ENCODE peak calls at places on chromosome 12, in six cellular contexts. One of them, this sample, is unnamed.

GRCh38 chr12:50934981-50935807 is 17.1 kb upstream of the HIGD1C start:
- DNase-seq in choroid plexus epithelial cell: peak; percentile 73
- DNase-seq in endothelial cell: no peak
- DNase-seq in tibial artery: no peak
- DNase-seq in MCF 10A: no peak
- DNase-seq in cardiac fibroblast: peak; percentile 72
- DNase-seq in this sample: no peak

GRCh38 chr12:116901612-116902011 is 9.1 kb upstream of the FBXW8 start:
- DNase-seq in choroid plexus epithelial cell: no peak
- DNase-seq in endothelial cell: no peak
- DNase-seq in tibial artery: no peak
- DNase-seq in MCF 10A: no peak
- DNase-seq in cardiac fibroblast: no peak
- DNase-seq in this sample: no peak

GRCh38 chr12:130764475-130765185 is 48.5 kb upstream of the RIMBP2 start:
- DNase-seq in choroid plexus epithelial cell: peak; percentile 22
- DNase-seq in endothelial cell: peak; percentile 30
- DNase-seq in tibial artery: no peak
- DNase-seq in MCF 10A: peak; percentile 31
- DNase-seq in cardiac fibroblast: peak; percentile 61
- DNase-seq in this sample: no peak

GRCh38 chr12:39935275-39935674 is 170.6 kb downstream of the SLC2A13 start:
- DNase-seq in choroid plexus epithelial cell: peak; percentile 60
- DNase-seq in endothelial cell: no peak
- DNase-seq in tibial artery: no peak
- DNase-seq in MCF 10A: peak; percentile 29
- DNase-seq in cardiac fibroblast: peak; percentile 78
- DNase-seq in this sample: no peak

GRCh38 chr12:40141996-40142395 is 36.1 kb upstream of the SLC2A13 start:
- DNase-seq in choroid plexus epithelial cell: no peak
- DNase-seq in endothelial cell: no peak
- DNase-seq in tibial artery: no peak
- DNase-seq in MCF 10A: peak; percentile 40
- DNase-seq in cardiac fibroblast: peak; percentile 10
- DNase-seq in this sample: no peak

GRCh38 chr12:130838284-130838950 is 633 bp downstream of the STX2 start:
- DNase-seq in choroid plexus epithelial cell: peak; percentile 21
- DNase-seq in endothelial cell: peak; percentile 39
- DNase-seq in tibial artery: no peak
- DNase-seq in MCF 10A: peak; percentile 36
- DNase-seq in cardiac fibroblast: peak; percentile 40
- DNase-seq in this sample: peak; percentile 54

GRCh38 chr12:70443274-70443673 is 77.2 kb downstream of the KCNMB4 start:
- DNase-seq in choroid plexus epithelial cell: peak; percentile 26
- DNase-seq in endothelial cell: no peak
- DNase-seq in tibial artery: no peak
- DNase-seq in MCF 10A: peak; percentile 27
- DNase-seq in cardiac fibroblast: peak; percentile 42
- DNase-seq in this sample: no peak

GRCh38 chr12:19867970-19868369 is 428.7 kb downstream of the AEBP2 start:
- DNase-seq in choroid plexus epithelial cell: no peak
- DNase-seq in endothelial cell: no peak
- DNase-seq in tibial artery: no peak
- DNase-seq in MCF 10A: no peak
- DNase-seq in cardiac fibroblast: no peak
- DNase-seq in this sample: no peak

GRCh38 chr12:110345176-110345651 is 58.3 kb downstream of the ANAPC7 start:
- DNase-seq in choroid plexus epithelial cell: no peak
- DNase-seq in endothelial cell: no peak
- DNase-seq in tibial artery: no peak
- DNase-seq in MCF 10A: no peak
- DNase-seq in cardiac fibroblast: no peak
- DNase-seq in this sample: no peak

GRCh38 chr12:53053223-53054111 is 3.6 kb downstream of the TNS2 start:
- DNase-seq in choroid plexus epithelial cell: peak; percentile 38
- DNase-seq in endothelial cell: peak; percentile 52
- DNase-seq in tibial artery: peak; percentile 89
- DNase-seq in MCF 10A: peak; percentile 79
- DNase-seq in cardiac fibroblast: peak; percentile 34
- DNase-seq in this sample: no peak

GRCh38 chr12:88418856-88419497 is 161.3 kb downstream of the KITLG start:
- DNase-seq in choroid plexus epithelial cell: peak; percentile 80
- DNase-seq in endothelial cell: no peak
- DNase-seq in tibial artery: no peak
- DNase-seq in MCF 10A: peak; percentile 14
- DNase-seq in cardiac fibroblast: peak; percentile 86
- DNase-seq in this sample: no peak

GRCh38 chr12:65823481-65824313 is 586 bp upstream of the HMGA2 start:
- DNase-seq in choroid plexus epithelial cell: peak; percentile 67
- DNase-seq in endothelial cell: peak; percentile 56
- DNase-seq in tibial artery: peak; percentile 65
- DNase-seq in MCF 10A: peak; percentile 85
- DNase-seq in cardiac fibroblast: peak; percentile 65
- DNase-seq in this sample: peak; percentile 63

GRCh38 chr12:112900298-112901145 is 6.2 kb upstream of the OAS1 start:
- DNase-seq in choroid plexus epithelial cell: peak; percentile 69
- DNase-seq in endothelial cell: peak; percentile 28
- DNase-seq in tibial artery: no peak
- DNase-seq in MCF 10A: peak; percentile 74
- DNase-seq in cardiac fibroblast: peak; percentile 56
- DNase-seq in this sample: peak; percentile 58

GRCh38 chr12:47896633-47897032 is 8.2 kb downstream of the VDR start:
- DNase-seq in choroid plexus epithelial cell: no peak
- DNase-seq in endothelial cell: no peak
- DNase-seq in tibial artery: no peak
- DNase-seq in MCF 10A: peak; percentile 97
- DNase-seq in cardiac fibroblast: no peak
- DNase-seq in this sample: no peak

GRCh38 chr12:7666595-7666994 is 887 bp upstream of the APOBEC1 start:
- DNase-seq in choroid plexus epithelial cell: no peak
- DNase-seq in endothelial cell: no peak
- DNase-seq in tibial artery: no peak
- DNase-seq in MCF 10A: no peak
- DNase-seq in cardiac fibroblast: no peak
- DNase-seq in this sample: no peak

GRCh38 chr12:93317227-93317626 is 60.5 kb upstream of the NUDT4 start:
- DNase-seq in choroid plexus epithelial cell: no peak
- DNase-seq in endothelial cell: no peak
- DNase-seq in tibial artery: no peak
- DNase-seq in MCF 10A: no peak
- DNase-seq in cardiac fibroblast: no peak
- DNase-seq in this sample: no peak

DNA sequence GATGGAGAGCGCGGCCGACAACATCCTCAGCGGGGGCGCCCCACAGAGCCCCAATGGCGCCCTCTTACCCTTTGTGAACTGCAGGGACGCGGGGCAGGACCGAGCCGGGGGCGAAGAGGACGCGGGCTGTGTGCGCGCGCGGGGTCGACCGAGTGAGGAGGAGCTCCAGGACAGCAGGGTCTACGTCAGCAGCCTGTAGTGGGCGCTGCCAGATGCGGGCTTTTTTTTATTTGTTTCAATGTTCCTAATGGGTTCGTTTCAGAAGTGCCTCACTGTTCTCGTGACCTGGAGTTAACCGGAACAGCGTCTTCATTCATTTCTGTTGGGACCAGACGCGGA is 103.8 kb upstream of the FKBP4 start:
- DNase-seq in choroid plexus epithelial cell: peak; percentile 31
- DNase-seq in endothelial cell: peak; percentile 47
- DNase-seq in tibial artery: no peak
- DNase-seq in MCF 10A: no peak
- DNase-seq in cardiac fibroblast: no peak
- DNase-seq in this sample: no peak
- TF ChIP-seq CTCF in choroid plexus epithelial cell: peak; percentile 31
- TF ChIP-seq CTCF in endothelial cell: no peak
- TF ChIP-seq CTCF in tibial artery: no peak
- TF ChIP-seq CTCF in MCF 10A: no peak
- TF ChIP-seq CTCF in cardiac fibroblast: no peak
- TF ChIP-seq CTCF in this sample: peak; percentile 8

GRCh38 chr12:34186492-34186891 is 164.2 kb downstream of the ALG10 start:
- DNase-seq in choroid plexus epithelial cell: no peak
- DNase-seq in endothelial cell: no peak
- DNase-seq in tibial artery: no peak
- DNase-seq in MCF 10A: no peak
- DNase-seq in cardiac fibroblast: no peak
- DNase-seq in this sample: no peak
- TF ChIP-seq CTCF in choroid plexus epithelial cell: no peak
- TF ChIP-seq CTCF in endothelial cell: no peak
- TF ChIP-seq CTCF in tibial artery: no peak
- TF ChIP-seq CTCF in MCF 10A: no peak
- TF ChIP-seq CTCF in cardiac fibroblast: no peak
- TF ChIP-seq CTCF in this sample: no peak

GRCh38 chr12:107092669-107093546 is 441 bp downstream of the CRY1 start:
- DNase-seq in choroid plexus epithelial cell: peak; percentile 52
- DNase-seq in endothelial cell: peak; percentile 50
- DNase-seq in tibial artery: no peak
- DNase-seq in MCF 10A: peak; percentile 51
- DNase-seq in cardiac fibroblast: no peak
- DNase-seq in this sample: no peak
- TF ChIP-seq CTCF in choroid plexus epithelial cell: no peak
- TF ChIP-seq CTCF in endothelial cell: no peak
- TF ChIP-seq CTCF in tibial artery: no peak
- TF ChIP-seq CTCF in MCF 10A: no peak
- TF ChIP-seq CTCF in cardiac fibroblast: no peak
- TF ChIP-seq CTCF in this sample: no peak

DNA sequence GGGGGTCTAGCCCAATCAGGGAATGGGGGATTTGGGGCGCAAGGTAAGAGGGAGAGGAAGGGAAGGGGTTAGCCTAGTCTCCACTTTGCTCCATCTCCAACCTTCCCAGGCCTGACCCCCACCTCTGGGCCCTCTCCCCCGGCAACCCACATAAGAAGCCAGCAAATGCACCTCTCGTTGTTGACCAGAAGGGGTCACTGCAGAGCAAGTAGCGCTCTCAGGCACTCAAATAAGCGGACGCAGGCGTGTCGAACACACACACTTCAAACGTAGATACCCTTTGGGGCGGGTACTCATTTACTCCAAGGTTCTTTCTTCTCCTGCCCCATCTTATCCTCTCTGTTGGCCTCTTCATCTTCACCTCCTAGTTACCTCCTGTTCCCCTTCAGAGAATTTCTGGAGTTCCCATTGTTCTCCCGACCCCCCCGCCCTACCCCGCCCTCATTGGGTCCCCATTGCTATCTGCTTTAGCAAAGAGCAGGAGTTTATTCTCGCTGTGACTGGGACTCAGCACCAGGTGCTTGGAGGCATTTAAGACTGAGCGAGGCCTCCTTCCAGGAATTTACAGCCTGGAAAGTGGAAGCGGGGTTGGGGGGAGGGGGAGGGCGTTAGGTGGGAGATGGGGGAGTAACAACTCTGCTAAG is 1.5 kb upstream of the SRRM4 start:
- DNase-seq in choroid plexus epithelial cell: peak; percentile 32
- DNase-seq in endothelial cell: peak; percentile 79
- DNase-seq in tibial artery: no peak
- DNase-seq in MCF 10A: no peak
- DNase-seq in cardiac fibroblast: peak; percentile 67
- DNase-seq in this sample: peak; percentile 77
- TF ChIP-seq CTCF in choroid plexus epithelial cell: peak; percentile 61
- TF ChIP-seq CTCF in endothelial cell: peak; percentile 84
- TF ChIP-seq CTCF in tibial artery: peak; percentile 54
- TF ChIP-seq CTCF in MCF 10A: no peak
- TF ChIP-seq CTCF in cardiac fibroblast: peak; percentile 81
- TF ChIP-seq CTCF in this sample: peak; percentile 44

GRCh38 chr12:102958073-102958829 is 777 bp downstream of the ASCL1 start:
- DNase-seq in choroid plexus epithelial cell: peak; percentile 31
- DNase-seq in endothelial cell: peak; percentile 55
- DNase-seq in tibial artery: no peak
- DNase-seq in MCF 10A: no peak
- DNase-seq in cardiac fibroblast: peak; percentile 38
- DNase-seq in this sample: peak; percentile 87
- TF ChIP-seq CTCF in choroid plexus epithelial cell: no peak
- TF ChIP-seq CTCF in endothelial cell: no peak
- TF ChIP-seq CTCF in tibial artery: no peak
- TF ChIP-seq CTCF in MCF 10A: no peak
- TF ChIP-seq CTCF in cardiac fibroblast: no peak
- TF ChIP-seq CTCF in this sample: no peak